ENCODE peak calls at places on chromosomes 3 and 15, in five cellular contexts. Q is activated T-helper 1 cell treated with anti-CD3 and anti-CD28 coated beads, Interleukin-12 subunit alpha, Interleukin-12 subunit beta, Interleukin-2, Interleukin-4 antibody, amounts not matched to agents 30 ng/mL and 10 ng/mL and 1 ng/mL, durations not matched to agents 14 hours and 24 hours and 36 hours; I is retina; R is T-helper 1 cell; S is stimulated activated CD4-positive, alpha-beta T cell treated with anti-CD3 and anti-CD28 coated beads, Interleukin-1b, Interleukin-23, amount 100 ng/mL, for 24 hours. W is an unnamed sample.

GRCh38 chr3:98450372-98450771 is 12.6 kb upstream of the OR5K1 start:
- DNase-seq in Q (no peak), I (no peak), R (no peak), S (no peak), W (no peak)

GRCh38 chr3:62758296-62759066 is 116.7 kb downstream of the CADPS start:
- DNase-seq in I (no peak), S (no peak), Q (no peak), R (no peak), W (no peak)

GRCh38 chr15:56725386-56725785 is 7.9 kb downstream of the ZNF280D start:
- DNase-seq in Q (no peak), I (no peak), S (no peak), R (no peak), W (no peak)

GRCh38 chr15:88428805-88429605 is 38.2 kb downstream of the MRPL46 start:
- DNase-seq in R (no peak), I (no peak), S (no peak), Q (no peak), W (no peak)

GRCh38 chr15:71183063-71183462 is 67.8 kb downstream of the THSD4 start:
- DNase-seq in R (no peak), Q (no peak), S (no peak), I (no peak), W (no peak)

GRCh38 chr3:65953301-65953812 is 85.4 kb downstream of the MAGI1 start:
- DNase-seq in S (no peak), Q (no peak), I (no peak), R (no peak), W (peak; percentile 86)

GRCh38 chr3:149388714-149389417 is 11.4 kb upstream of the TM4SF1 start:
- DNase-seq in S (no peak), Q (no peak), R (no peak), I (no peak), W (no peak)

GRCh38 chr15:70154440-70155347 is 57.0 kb upstream of the TLE3 start:
- DNase-seq in I (no peak), R (no peak), Q (no peak), S (no peak), W (no peak)